ENCODE peak calls at places on chromosomes 5 and 9, in ten cellular contexts. One of them, this sample, is unnamed.
A peak's percentile ranks its signal among the peaks of the same experiment; 100 is the strongest.

GRCh38 chr5:96857454-96857853 is 18.8 kb upstream of the ERAP2 start:
- DNase-seq in adrenal gland: no peak
- DNase-seq in psoas muscle: no peak
- DNase-seq in H1: no peak
- DNase-seq in cardiac muscle cell: no peak
- DNase-seq in sigmoid colon: no peak
- DNase-seq in osteoblast: no peak
- DNase-seq in hepatocyte: no peak
- DNase-seq in brain microvascular endothelial cell: no peak
- DNase-seq in endothelial cell of umbilical vein: no peak
- DNase-seq in this sample: no peak

GRCh38 chr5:167893271-167893670 is 398.2 kb upstream of the WWC1 start:
- DNase-seq in adrenal gland: no peak
- DNase-seq in psoas muscle: no peak
- DNase-seq in H1: no peak
- DNase-seq in cardiac muscle cell: no peak
- DNase-seq in sigmoid colon: no peak
- DNase-seq in osteoblast: peak; percentile 61
- DNase-seq in hepatocyte: no peak
- DNase-seq in brain microvascular endothelial cell: no peak
- DNase-seq in endothelial cell of umbilical vein: no peak
- DNase-seq in this sample: no peak

GRCh38 chr9:124003636-124004349 is 7.8 kb upstream of the LHX2 start:
- DNase-seq in adrenal gland: no peak
- DNase-seq in psoas muscle: no peak
- DNase-seq in H1: no peak
- DNase-seq in cardiac muscle cell: no peak
- DNase-seq in sigmoid colon: no peak
- DNase-seq in osteoblast: no peak
- DNase-seq in hepatocyte: no peak
- DNase-seq in brain microvascular endothelial cell: no peak
- DNase-seq in endothelial cell of umbilical vein: no peak
- DNase-seq in this sample: no peak

GRCh38 chr5:8060235-8061139 is 191.5 kb downstream of the MTRR start:
- DNase-seq in adrenal gland: no peak
- DNase-seq in psoas muscle: no peak
- DNase-seq in H1: no peak
- DNase-seq in cardiac muscle cell: no peak
- DNase-seq in sigmoid colon: no peak
- DNase-seq in osteoblast: peak; percentile 26
- DNase-seq in hepatocyte: no peak
- DNase-seq in brain microvascular endothelial cell: no peak
- DNase-seq in endothelial cell of umbilical vein: no peak
- DNase-seq in this sample: no peak

GRCh38 chr5:127739807-127740384 is 36.7 kb downstream of the CCDC192 start:
- DNase-seq in adrenal gland: no peak
- DNase-seq in psoas muscle: no peak
- DNase-seq in H1: no peak
- DNase-seq in cardiac muscle cell: no peak
- DNase-seq in sigmoid colon: no peak
- DNase-seq in osteoblast: no peak
- DNase-seq in hepatocyte: no peak
- DNase-seq in brain microvascular endothelial cell: no peak
- DNase-seq in endothelial cell of umbilical vein: no peak
- DNase-seq in this sample: no peak

GRCh38 chr9:91089405-91090131 is 272.1 kb downstream of the AUH start:
- DNase-seq in adrenal gland: peak; percentile 68
- DNase-seq in psoas muscle: no peak
- DNase-seq in H1: no peak
- DNase-seq in cardiac muscle cell: peak; percentile 63
- DNase-seq in sigmoid colon: peak; percentile 74
- DNase-seq in osteoblast: no peak
- DNase-seq in hepatocyte: peak; percentile 56
- DNase-seq in brain microvascular endothelial cell: peak; percentile 48
- DNase-seq in endothelial cell of umbilical vein: peak; percentile 41
- DNase-seq in this sample: peak; percentile 58

GRCh38 chr9:80698725-80699124 is 990.6 kb downstream of the TLE1 start:
- DNase-seq in adrenal gland: no peak
- DNase-seq in psoas muscle: no peak
- DNase-seq in H1: no peak
- DNase-seq in cardiac muscle cell: no peak
- DNase-seq in sigmoid colon: no peak
- DNase-seq in osteoblast: no peak
- DNase-seq in hepatocyte: no peak
- DNase-seq in brain microvascular endothelial cell: no peak
- DNase-seq in endothelial cell of umbilical vein: no peak
- DNase-seq in this sample: no peak

GRCh38 chr9:76369583-76369982 is 24.6 kb downstream of the RFK start:
- DNase-seq in adrenal gland: peak; percentile 16
- DNase-seq in psoas muscle: no peak
- DNase-seq in H1: no peak
- DNase-seq in cardiac muscle cell: peak; percentile 76
- DNase-seq in sigmoid colon: no peak
- DNase-seq in osteoblast: no peak
- DNase-seq in hepatocyte: peak; percentile 56
- DNase-seq in brain microvascular endothelial cell: peak; percentile 49
- DNase-seq in endothelial cell of umbilical vein: peak; percentile 69
- DNase-seq in this sample: peak; percentile 24

GRCh38 chr5:115873392-115873791 is 31.7 kb downstream of the AP3S1 start:
- DNase-seq in adrenal gland: no peak
- DNase-seq in psoas muscle: no peak
- DNase-seq in H1: no peak
- DNase-seq in cardiac muscle cell: no peak
- DNase-seq in sigmoid colon: no peak
- DNase-seq in osteoblast: peak; percentile 32
- DNase-seq in hepatocyte: no peak
- DNase-seq in brain microvascular endothelial cell: peak; percentile 18
- DNase-seq in endothelial cell of umbilical vein: peak; percentile 44
- DNase-seq in this sample: peak; percentile 71

GRCh38 chr9:84557751-84558150 is 111.8 kb upstream of the NTRK2 start:
- DNase-seq in adrenal gland: no peak
- DNase-seq in psoas muscle: no peak
- DNase-seq in H1: no peak
- DNase-seq in cardiac muscle cell: no peak
- DNase-seq in sigmoid colon: no peak
- DNase-seq in osteoblast: no peak
- DNase-seq in hepatocyte: no peak
- DNase-seq in brain microvascular endothelial cell: no peak
- DNase-seq in endothelial cell of umbilical vein: no peak
- DNase-seq in this sample: peak; percentile 19

GRCh38 chr5:172370237-172370640 is 84.1 kb downstream of the SH3PXD2B start:
- DNase-seq in adrenal gland: peak; percentile 20
- DNase-seq in psoas muscle: no peak
- DNase-seq in H1: no peak
- DNase-seq in cardiac muscle cell: no peak
- DNase-seq in sigmoid colon: no peak
- DNase-seq in osteoblast: no peak
- DNase-seq in hepatocyte: no peak
- DNase-seq in brain microvascular endothelial cell: no peak
- DNase-seq in endothelial cell of umbilical vein: no peak
- DNase-seq in this sample: no peak

GRCh38 chr5:138386290-138386689 is 33.8 kb downstream of the KDM3B start:
- DNase-seq in adrenal gland: no peak
- DNase-seq in psoas muscle: no peak
- DNase-seq in H1: no peak
- DNase-seq in cardiac muscle cell: no peak
- DNase-seq in sigmoid colon: no peak
- DNase-seq in osteoblast: no peak
- DNase-seq in hepatocyte: no peak
- DNase-seq in brain microvascular endothelial cell: no peak
- DNase-seq in endothelial cell of umbilical vein: peak; percentile 35
- DNase-seq in this sample: no peak

GRCh38 chr5:110757118-110757729 is 18.4 kb downstream of the SLC25A46 start:
- DNase-seq in adrenal gland: peak; percentile 7
- DNase-seq in psoas muscle: no peak
- DNase-seq in H1: no peak
- DNase-seq in cardiac muscle cell: peak; percentile 63
- DNase-seq in sigmoid colon: no peak
- DNase-seq in osteoblast: no peak
- DNase-seq in hepatocyte: peak; percentile 63
- DNase-seq in brain microvascular endothelial cell: peak; percentile 55
- DNase-seq in endothelial cell of umbilical vein: peak; percentile 62
- DNase-seq in this sample: peak; percentile 63

GRCh38 chr9:129568560-129569505 is 52.1 kb downstream of the C9orf50 start:
- DNase-seq in adrenal gland: peak; percentile 49
- DNase-seq in psoas muscle: peak; percentile 44
- DNase-seq in H1: no peak
- DNase-seq in cardiac muscle cell: peak; percentile 65
- DNase-seq in sigmoid colon: peak; percentile 82
- DNase-seq in osteoblast: peak; percentile 92
- DNase-seq in hepatocyte: peak; percentile 71
- DNase-seq in brain microvascular endothelial cell: no peak
- DNase-seq in endothelial cell of umbilical vein: no peak
- DNase-seq in this sample: no peak

GRCh38 chr5:96434201-96434645 is 1.2 kb upstream of the PCSK1 start:
- DNase-seq in adrenal gland: peak; percentile 70
- DNase-seq in psoas muscle: peak; percentile 49
- DNase-seq in H1: no peak
- DNase-seq in cardiac muscle cell: peak; percentile 90
- DNase-seq in sigmoid colon: no peak
- DNase-seq in osteoblast: peak; percentile 13
- DNase-seq in hepatocyte: peak; percentile 86
- DNase-seq in brain microvascular endothelial cell: peak; percentile 73
- DNase-seq in endothelial cell of umbilical vein: peak; percentile 75
- DNase-seq in this sample: peak; percentile 40

DNA sequence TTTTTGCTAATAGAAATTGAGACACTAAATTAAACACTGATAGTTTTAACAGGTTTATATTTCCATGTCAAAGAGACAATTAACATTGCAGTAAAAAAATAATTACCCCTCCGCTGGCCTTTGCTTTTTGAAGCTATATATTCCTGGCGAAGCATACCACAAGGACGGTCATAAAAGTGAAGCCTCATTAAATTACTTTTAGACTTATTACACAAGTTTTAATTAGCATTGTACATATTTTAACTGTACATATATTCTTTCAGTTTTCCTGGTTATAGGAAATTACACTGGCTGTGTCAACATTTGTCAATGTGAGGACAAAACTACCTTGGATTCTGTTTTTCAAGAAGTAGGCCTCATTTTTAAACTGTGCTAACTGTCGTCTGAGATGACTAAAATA is 1.2 kb downstream of the CDKN2A start:
- DNase-seq in adrenal gland: no peak
- DNase-seq in psoas muscle: no peak
- DNase-seq in H1: no peak
- DNase-seq in cardiac muscle cell: no peak
- DNase-seq in sigmoid colon: no peak
- DNase-seq in osteoblast: no peak
- DNase-seq in hepatocyte: no peak
- DNase-seq in brain microvascular endothelial cell: no peak
- DNase-seq in endothelial cell of umbilical vein: no peak
- DNase-seq in this sample: no peak
- H3K4me3 ChIP-seq in adrenal gland: no peak overlapping the region
- H3K4me3 ChIP-seq in psoas muscle: no peak overlapping the region
- H3K4me3 ChIP-seq in H1: peak overlapping the region; percentile 65
- H3K4me3 ChIP-seq in cardiac muscle cell: no peak overlapping the region
- H3K4me3 ChIP-seq in sigmoid colon: no peak overlapping the region
- H3K4me3 ChIP-seq in osteoblast: peak overlapping the region; percentile 94
- H3K4me3 ChIP-seq in hepatocyte: no peak overlapping the region
- H3K4me3 ChIP-seq in brain microvascular endothelial cell: peak overlapping the region; percentile 94
- H3K4me3 ChIP-seq in endothelial cell of umbilical vein: no peak overlapping the region
- H3K4me3 ChIP-seq in this sample: peak overlapping the region; percentile 93

DNA sequence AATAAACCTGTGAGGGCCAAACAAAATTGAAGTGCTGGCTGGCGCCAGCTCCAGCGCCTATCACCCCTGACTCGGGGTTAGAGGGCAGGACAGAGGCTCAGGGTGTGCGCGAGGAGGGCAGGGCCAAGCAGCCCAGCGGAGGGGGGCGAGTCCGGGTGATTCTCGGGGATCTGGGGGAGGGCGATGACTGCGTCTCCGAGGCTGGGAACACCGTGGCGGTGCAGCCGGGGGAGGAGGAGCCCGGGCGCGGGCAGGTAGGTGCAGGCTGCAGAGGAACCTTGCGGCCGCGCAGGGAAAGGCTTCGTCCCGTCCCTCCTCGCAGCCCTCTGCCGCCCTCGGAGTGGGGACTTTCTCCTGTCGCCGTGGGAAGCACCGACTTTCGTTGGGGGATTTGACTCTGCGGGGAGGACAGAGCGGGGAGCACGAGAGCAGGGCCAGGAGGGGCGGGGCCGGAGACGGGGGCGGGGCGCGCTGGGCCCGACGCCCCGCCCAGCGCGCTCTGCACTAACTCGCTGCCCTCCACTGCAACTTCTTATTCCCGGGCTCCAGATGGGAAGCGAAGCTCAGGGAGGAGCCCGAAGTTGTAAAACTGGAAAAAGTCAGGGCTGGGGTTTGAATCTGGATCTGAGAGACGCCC is 5.3 kb downstream of the RGS14 start:
- DNase-seq in adrenal gland: peak; percentile 67
- DNase-seq in psoas muscle: peak; percentile 65
- DNase-seq in H1: no peak
- DNase-seq in cardiac muscle cell: peak; percentile 79
- DNase-seq in sigmoid colon: peak; percentile 69
- DNase-seq in osteoblast: peak; percentile 97
- DNase-seq in hepatocyte: peak; percentile 82
- DNase-seq in brain microvascular endothelial cell: no peak
- DNase-seq in endothelial cell of umbilical vein: peak; percentile 53
- DNase-seq in this sample: peak; percentile 63
- TF ChIP-seq CTCF in adrenal gland: no peak
- TF ChIP-seq CTCF in psoas muscle: no peak
- TF ChIP-seq CTCF in H1: no peak
- TF ChIP-seq CTCF in cardiac muscle cell: no peak
- TF ChIP-seq CTCF in sigmoid colon: no peak
- TF ChIP-seq CTCF in osteoblast: no peak
- TF ChIP-seq CTCF in hepatocyte: no peak
- TF ChIP-seq CTCF in brain microvascular endothelial cell: no peak
- TF ChIP-seq CTCF in endothelial cell of umbilical vein: no peak
- TF ChIP-seq CTCF in this sample: no peak

DNA sequence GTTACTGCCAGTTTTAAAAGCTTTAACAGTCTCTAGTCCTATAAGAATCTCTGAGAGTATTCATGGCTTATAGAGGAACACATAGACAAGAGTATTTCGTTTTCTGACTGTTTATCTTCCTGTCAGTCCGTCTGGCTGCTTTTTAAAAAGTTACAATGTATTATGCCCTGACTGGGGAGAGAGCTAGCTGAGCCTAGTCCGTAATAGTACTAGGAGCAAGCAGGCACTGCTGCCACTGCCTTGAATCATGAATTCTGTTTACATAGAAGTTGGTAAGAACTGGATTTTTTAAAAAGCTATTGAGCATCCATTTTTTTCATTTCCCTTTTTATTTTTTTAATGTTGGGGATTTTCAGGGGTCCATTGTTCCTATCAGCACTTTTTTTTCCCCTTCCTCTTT is 26.6 kb downstream of the XPA start:
- DNase-seq in adrenal gland: no peak
- DNase-seq in psoas muscle: no peak
- DNase-seq in H1: no peak
- DNase-seq in cardiac muscle cell: no peak
- DNase-seq in sigmoid colon: no peak
- DNase-seq in osteoblast: no peak
- DNase-seq in hepatocyte: no peak
- DNase-seq in brain microvascular endothelial cell: no peak
- DNase-seq in endothelial cell of umbilical vein: no peak
- DNase-seq in this sample: no peak
- H3K36me3 ChIP-seq in adrenal gland: peaks cover 100% of the 10 kb centered on the region
- H3K36me3 ChIP-seq in psoas muscle: peaks cover 100% of the 10 kb centered on the region
- H3K36me3 ChIP-seq in H1: peaks cover 76% of the 10 kb centered on the region
- H3K36me3 ChIP-seq in cardiac muscle cell: peaks cover 99% of the 10 kb centered on the region
- H3K36me3 ChIP-seq in sigmoid colon: peaks cover 100% of the 10 kb centered on the region
- H3K36me3 ChIP-seq in osteoblast: peaks cover 92% of the 10 kb centered on the region
- H3K36me3 ChIP-seq in hepatocyte: no peaks in the 10 kb centered on the region
- H3K36me3 ChIP-seq in brain microvascular endothelial cell: peaks cover 85% of the 10 kb centered on the region
- H3K36me3 ChIP-seq in endothelial cell of umbilical vein: peaks cover 79% of the 10 kb centered on the region
- H3K36me3 ChIP-seq in this sample: peaks cover 16% of the 10 kb centered on the region

GRCh38 chr5:177403194-177403825 is 2.8 kb upstream of the PFN3 start:
- DNase-seq in adrenal gland: no peak
- DNase-seq in psoas muscle: peak; percentile 28
- DNase-seq in H1: no peak
- DNase-seq in cardiac muscle cell: peak; percentile 34
- DNase-seq in sigmoid colon: no peak
- DNase-seq in osteoblast: no peak
- DNase-seq in hepatocyte: peak; percentile 43
- DNase-seq in brain microvascular endothelial cell: no peak
- DNase-seq in endothelial cell of umbilical vein: no peak
- DNase-seq in this sample: peak; percentile 31
- H3K4me3 ChIP-seq in adrenal gland: no peak overlapping the region
- H3K4me3 ChIP-seq in psoas muscle: peak overlapping the region; percentile 60
- H3K4me3 ChIP-seq in H1: peak overlapping the region; percentile 65
- H3K4me3 ChIP-seq in cardiac muscle cell: peak overlapping the region; percentile 38
- H3K4me3 ChIP-seq in sigmoid colon: peak overlapping the region; percentile 46
- H3K4me3 ChIP-seq in osteoblast: peak overlapping the region; percentile 73
- H3K4me3 ChIP-seq in hepatocyte: peak overlapping the region; percentile 66
- H3K4me3 ChIP-seq in brain microvascular endothelial cell: peak overlapping the region; percentile 63
- H3K4me3 ChIP-seq in endothelial cell of umbilical vein: peak overlapping the region; percentile 42
- H3K4me3 ChIP-seq in this sample: peak overlapping the region; percentile 55